ENCODE peak calls at places on chromosomes 6 and 20, in four cellular contexts. One of them, this sample, is unnamed.
A peak's percentile ranks its signal among the peaks of the same experiment; 100 is the strongest.

GRCh38 chr6:116954938-116955337 is 77.9 kb downstream of the RFX6 start:
- DNase-seq in glutamatergic neuron: no peak
- DNase-seq in SW 1271: no peak
- DNase-seq in HT1080: no peak
- DNase-seq in this sample: no peak

GRCh38 chr20:64121586-64121985 is 14.2 kb upstream of the NPBWR2 start:
- DNase-seq in glutamatergic neuron: no peak
- DNase-seq in SW 1271: no peak
- DNase-seq in HT1080: no peak
- DNase-seq in this sample: no peak

GRCh38 chr20:50287512-50287911 is 96.9 kb downstream of the CEBPB start:
- DNase-seq in glutamatergic neuron: no peak
- DNase-seq in SW 1271: no peak
- DNase-seq in HT1080: no peak
- DNase-seq in this sample: no peak

GRCh38 chr6:134079406-134079921 is 27.0 kb upstream of the SLC2A12 start:
- DNase-seq in glutamatergic neuron: no peak
- DNase-seq in SW 1271: no peak
- DNase-seq in HT1080: no peak
- DNase-seq in this sample: no peak

GRCh38 chr6:14542670-14543366 is 425.2 kb downstream of the CD83 start:
- DNase-seq in glutamatergic neuron: no peak
- DNase-seq in SW 1271: no peak
- DNase-seq in HT1080: peak; percentile 43
- DNase-seq in this sample: peak; percentile 15

GRCh38 chr20:53322651-53323050 is 271.0 kb downstream of the ZNF217 start:
- DNase-seq in glutamatergic neuron: no peak
- DNase-seq in SW 1271: no peak
- DNase-seq in HT1080: no peak
- DNase-seq in this sample: no peak

GRCh38 chr6:84575264-84575663 is 189.1 kb downstream of the TBX18 start:
- DNase-seq in glutamatergic neuron: no peak
- DNase-seq in SW 1271: no peak
- DNase-seq in HT1080: peak; percentile 94
- DNase-seq in this sample: no peak

GRCh38 chr6:111589366-111589765 is 16.3 kb downstream of the TRAF3IP2 start:
- DNase-seq in glutamatergic neuron: no peak
- DNase-seq in SW 1271: peak; percentile 69
- DNase-seq in HT1080: peak; percentile 94
- DNase-seq in this sample: no peak

GRCh38 chr6:320351-321157 is 28.3 kb downstream of the DUSP22 start:
- DNase-seq in glutamatergic neuron: no peak
- DNase-seq in SW 1271: no peak
- DNase-seq in HT1080: no peak
- DNase-seq in this sample: no peak

This sample was measured in BE2C.